ENCODE peak calls at places on chromosomes 13 and 19, in ten cellular contexts. Q, Z, O, C, A, H, P, B, D and E are unnamed samples.

GRCh38 chr19:12985049-12985776 is 10.1 kb upstream of the NFIX start:
- DNase-seq in O (no peak), Q (peak; percentile 90), C (no peak), A (no peak), D (peak; percentile 92), Z (no peak), B (no peak), P (no peak), H (peak; percentile 84), E (no peak)

GRCh38 chr19:41957838-41958366 is 1.2 kb downstream of the RABAC1 start:
- DNase-seq in P (peak; percentile 78), Z (peak; percentile 94), A (peak; percentile 95), D (peak; percentile 78), B (peak; percentile 64), C (peak; percentile 71), O (no peak), H (peak; percentile 57), Q (peak; percentile 86), E (no peak)

GRCh38 chr13:112998506-112999280 is 29.7 kb downstream of the MCF2L start:
- DNase-seq in A (no peak), H (no peak), Z (no peak), Q (peak; percentile 72), P (no peak), D (no peak), C (no peak), B (no peak), O (no peak), E (no peak)

GRCh38 chr19:18661346-18661745 is 22.1 kb upstream of the CRTC1 start:
- DNase-seq in O (no peak), Q (no peak), Z (no peak), D (no peak), H (no peak), C (no peak), A (no peak), B (no peak), P (no peak), E (no peak)

GRCh38 chr13:99740261-99740979 is 231.1 kb downstream of the ZIC5 start:
- DNase-seq in P (no peak), C (no peak), D (no peak), H (no peak), Z (no peak), B (no peak), O (no peak), Q (no peak), A (peak; percentile 46), E (no peak)

GRCh38 chr13:100646030-100646673 is 28.4 kb downstream of the TMTC4 start:
- DNase-seq in A (peak; percentile 66), C (no peak), P (no peak), Q (no peak), D (no peak), H (peak; percentile 82), B (no peak), O (no peak), Z (peak; percentile 78), E (no peak)

GRCh38 chr13:43023244-43023931 is at the start of gene DNAJC15:
- DNase-seq in B (peak; percentile 68), D (peak; percentile 95), Q (peak; percentile 94), O (peak; percentile 13), A (peak; percentile 84), Z (peak; percentile 86), P (peak; percentile 80), H (peak; percentile 69), C (peak; percentile 33), E (peak; percentile 36)

GRCh38 chr19:40424637-40425449 is 949 bp downstream of the SERTAD1 start:
- DNase-seq in P (no peak), B (no peak), A (peak; percentile 67), D (no peak), Z (peak; percentile 70), O (no peak), Q (no peak), C (no peak), H (no peak), E (no peak)

DNA sequence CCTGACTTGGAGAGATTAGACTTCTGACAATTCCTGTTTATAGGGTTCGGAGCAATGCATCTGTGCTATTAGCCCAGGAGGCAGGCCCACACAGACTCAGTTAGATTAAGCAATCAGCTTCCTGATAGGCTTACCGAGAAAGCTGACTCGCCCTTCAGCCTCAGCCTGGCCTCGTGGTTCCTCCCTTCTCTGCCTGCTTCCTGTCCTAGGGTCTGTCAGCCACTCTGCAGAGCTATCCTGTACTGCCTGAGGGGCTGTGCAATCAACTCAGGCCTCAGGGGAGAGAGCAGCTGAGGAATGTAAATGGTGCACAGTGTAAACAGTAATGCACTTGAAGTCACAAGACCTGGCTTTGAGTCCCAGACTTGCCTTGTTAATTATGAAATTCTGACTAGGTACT is 30.7 kb downstream of the HTR2A start:
- DNase-seq in Q (no peak), P (no peak), H (no peak), D (no peak), B (no peak), Z (peak; percentile 62), C (no peak), A (peak; percentile 86), O (no peak), E (no peak)
- H3K27ac ChIP-seq in Q (no peak overlapping the region), P (no peak overlapping the region), H (no peak overlapping the region), D (no peak overlapping the region), B (no peak overlapping the region), Z (no peak overlapping the region), C (no peak overlapping the region), A (no peak overlapping the region), O (no peak overlapping the region), E (no peak overlapping the region)

DNA sequence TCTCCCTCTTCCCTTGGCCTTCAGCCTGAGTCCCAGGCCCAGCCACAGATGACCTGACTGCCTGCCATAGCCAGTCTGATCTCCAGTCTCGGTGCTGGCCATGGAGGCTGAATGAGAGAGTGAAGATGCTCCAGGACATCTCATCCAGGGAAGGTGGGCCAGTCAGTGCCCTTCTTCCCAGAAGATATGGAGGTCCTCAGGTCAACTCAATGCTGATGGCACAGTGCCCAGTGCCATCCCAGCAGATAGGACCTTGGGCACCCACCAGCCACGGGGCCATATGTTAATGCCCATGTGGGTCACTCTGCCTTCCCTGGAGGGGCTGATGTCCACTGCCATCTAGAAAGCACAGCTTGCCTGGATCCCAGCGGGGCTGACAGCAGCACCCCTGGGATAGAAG is 7.2 kb downstream of the VSTM2B start:
- DNase-seq in Z (no peak), B (peak; percentile 9), C (no peak), H (no peak), Q (peak; percentile 12), D (no peak), P (no peak), A (no peak), O (no peak), E (peak; percentile 50)
- H3K27me3 ChIP-seq in Z (peaks cover 56% of the 10 kb centered on the region), B (peaks cover 15% of the 10 kb centered on the region), C (peaks cover 32% of the 10 kb centered on the region), H (peaks cover 7% of the 10 kb centered on the region), Q (no peaks in the 10 kb centered on the region), D (no peaks in the 10 kb centered on the region), P (no peaks in the 10 kb centered on the region), A (peaks cover 20% of the 10 kb centered on the region), O (peaks cover 20% of the 10 kb centered on the region), E (peaks cover 17% of the 10 kb centered on the region)

GRCh38 chr13:74571811-74572210 is 437.6 kb upstream of the KLF12 start:
- DNase-seq in P (no peak), C (no peak), H (no peak), Q (no peak), O (no peak), Z (no peak), A (peak; percentile 35), D (no peak), B (no peak), E (no peak)

GRCh38 chr13:74575729-74576125 is 441.5 kb upstream of the KLF12 start:
- DNase-seq in O (peak; percentile 1), A (peak; percentile 95), P (peak; percentile 69), Z (peak; percentile 92), C (peak; percentile 54), B (peak; percentile 51), D (peak; percentile 83), Q (peak; percentile 51), H (peak; percentile 80), E (peak; percentile 82)

GRCh38 chr13:74576504-74576903 is 442.3 kb upstream of the KLF12 start:
- DNase-seq in Z (no peak), C (no peak), B (no peak), A (peak; percentile 22), H (no peak), P (no peak), D (no peak), O (no peak), Q (no peak), E (no peak)

GRCh38 chr13:74573654-74574053 is 439.4 kb upstream of the KLF12 start:
- DNase-seq in O (no peak), H (no peak), B (no peak), Q (no peak), P (no peak), A (peak; percentile 71), D (no peak), Z (peak; percentile 82), C (no peak), E (no peak)

DNA sequence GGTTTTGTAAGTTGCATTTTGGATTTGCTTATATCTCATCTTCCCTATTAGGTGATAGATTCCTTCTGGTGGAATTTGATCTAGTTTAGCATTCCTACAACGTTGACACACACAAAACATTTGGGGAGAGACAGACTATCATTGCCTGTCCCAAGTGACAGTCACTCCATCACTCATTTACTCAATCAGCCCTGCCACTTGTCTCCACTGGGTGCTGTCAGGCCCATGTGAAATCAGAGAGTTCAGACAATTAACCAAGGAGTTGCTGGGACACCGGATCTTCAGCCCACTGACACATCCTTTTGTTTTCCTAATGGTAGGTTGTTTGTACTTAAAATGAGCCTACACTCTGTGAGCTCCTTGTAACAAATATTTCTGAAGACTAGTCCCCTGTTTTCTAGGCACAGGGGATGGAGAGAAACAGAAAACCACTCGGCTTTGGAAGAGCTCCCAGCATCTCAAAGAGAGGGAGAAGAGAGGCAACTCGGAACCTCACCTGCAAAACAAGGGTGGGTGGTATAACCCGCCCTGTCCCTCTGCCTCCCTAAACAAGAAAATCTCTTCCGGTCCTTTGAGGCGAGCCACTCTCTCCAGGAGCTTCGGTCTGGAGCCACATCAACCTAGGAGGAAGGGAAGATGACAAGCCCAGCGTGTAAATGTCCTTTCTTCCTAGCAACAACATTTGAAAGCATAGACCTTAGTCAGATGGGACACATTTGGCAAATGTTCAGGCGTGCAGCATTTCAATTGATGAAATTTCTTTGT is 440.9 kb upstream of the KLF12 start:
- DNase-seq in A (peak; percentile 59), Q (no peak), B (no peak), O (no peak), H (no peak), D (no peak), C (no peak), Z (peak; percentile 62), P (no peak), E (no peak)
- H3K27ac ChIP-seq in A (peak overlapping the region; percentile 24), Q (no peak overlapping the region), B (no peak overlapping the region), O (no peak overlapping the region), H (peak overlapping the region; percentile 82), D (no peak overlapping the region), C (no peak overlapping the region), Z (peak overlapping the region; percentile 69), P (no peak overlapping the region), E (no peak overlapping the region)

GRCh38 chr19:17454579-17454978 is 6.1 kb upstream of the TMEM221 start:
- DNase-seq in O (no peak), Q (no peak), D (no peak), A (no peak), Z (peak; percentile 81), P (no peak), H (no peak), C (no peak), B (no peak), E (no peak)

GRCh38 chr19:17450264-17451075 is 2.0 kb upstream of the TMEM221 start:
- DNase-seq in P (no peak), C (no peak), Z (no peak), Q (no peak), O (no peak), D (no peak), A (no peak), H (no peak), B (no peak), E (no peak)

GRCh38 chr19:17448190-17448967 is at the start of gene TMEM221:
- DNase-seq in O (peak; percentile 38), D (peak; percentile 78), Q (peak; percentile 57), H (no peak), Z (peak; percentile 86), B (peak; percentile 76), P (peak; percentile 83), C (no peak), A (peak; percentile 66), E (peak; percentile 73)

GRCh38 chr19:17455308-17455707 is 5.4 kb downstream of the NXNL1 start:
- DNase-seq in D (no peak), C (no peak), H (no peak), Q (no peak), A (no peak), O (no peak), B (no peak), Z (no peak), P (no peak), E (no peak)

GRCh38 chr19:17451820-17452219 is 3.4 kb upstream of the TMEM221 start:
- DNase-seq in Q (no peak), C (no peak), D (no peak), A (no peak), Z (no peak), P (no peak), O (no peak), H (no peak), B (no peak), E (no peak)
- H3K27me3 ChIP-seq in Q (no peaks in the 10 kb centered on the region), C (peaks cover 33% of the 10 kb centered on the region), D (no peaks in the 10 kb centered on the region), A (peaks cover 15% of the 10 kb centered on the region), Z (peaks cover 48% of the 10 kb centered on the region), P (no peaks in the 10 kb centered on the region), O (peaks cover 19% of the 10 kb centered on the region), H (peaks cover 26% of the 10 kb centered on the region), B (peaks cover 27% of the 10 kb centered on the region), E (no peaks in the 10 kb centered on the region)